ENCODE peak calls at places on chromosomes 13 and 19, in seven cellular contexts. One of them, this sample, is unnamed.

GRCh38 chr13:47396915-47397314 is 500.1 kb upstream of the HTR2A start:
- DNase-seq in activated naive CD4-positive, alpha-beta T cell treated with anti-CD3 and anti-CD28 coated beads, Interleukin-2, amount 10 ng/mL, durations not matched to agents 7 days and 5 days: no peak
- DNase-seq in cardiac fibroblast: no peak
- DNase-seq in stimulated activated CD4-positive, alpha-beta T cell treated with anti-CD3 and anti-CD28 coated beads, Interleukin-1b, Interleukin-23, amount 100 ng/mL, for 4 hours: no peak
- DNase-seq in substantia nigra: no peak
- DNase-seq in activated T-helper 9 cell treated with anti-CD3 and anti-CD28 coated beads, Interleukin-2, amount 50 U/mL, for 16 hours: no peak
- DNase-seq in GM12864: no peak
- DNase-seq in this sample: no peak

GRCh38 chr19:18725755-18726416 is 42.4 kb downstream of the CRTC1 start:
- DNase-seq in cardiac fibroblast: no peak
- DNase-seq in stimulated activated CD4-positive, alpha-beta T cell treated with anti-CD3 and anti-CD28 coated beads, Interleukin-1b, Interleukin-23, amount 100 ng/mL, for 4 hours: no peak
- DNase-seq in substantia nigra: no peak
- DNase-seq in activated T-helper 9 cell treated with anti-CD3 and anti-CD28 coated beads, Interleukin-2, amount 50 U/mL, for 16 hours: no peak
- DNase-seq in activated naive CD4-positive, alpha-beta T cell treated with anti-CD3 and anti-CD28 coated beads, Interleukin-2, amount 10 ng/mL, durations not matched to agents 7 days and 5 days: no peak
- DNase-seq in GM12864: no peak
- DNase-seq in this sample: no peak

GRCh38 chr13:50928088-50928487 is 18.5 kb downstream of the RNASEH2B start:
- DNase-seq in GM12864: no peak
- DNase-seq in stimulated activated CD4-positive, alpha-beta T cell treated with anti-CD3 and anti-CD28 coated beads, Interleukin-1b, Interleukin-23, amount 100 ng/mL, for 4 hours: no peak
- DNase-seq in cardiac fibroblast: peak; percentile 33
- DNase-seq in activated T-helper 9 cell treated with anti-CD3 and anti-CD28 coated beads, Interleukin-2, amount 50 U/mL, for 16 hours: no peak
- DNase-seq in activated naive CD4-positive, alpha-beta T cell treated with anti-CD3 and anti-CD28 coated beads, Interleukin-2, amount 10 ng/mL, durations not matched to agents 7 days and 5 days: no peak
- DNase-seq in substantia nigra: no peak
- DNase-seq in this sample: no peak

GRCh38 chr13:30371649-30372265 is 50.5 kb upstream of the UBE2L5 start:
- DNase-seq in substantia nigra: no peak
- DNase-seq in GM12864: peak; percentile 92
- DNase-seq in stimulated activated CD4-positive, alpha-beta T cell treated with anti-CD3 and anti-CD28 coated beads, Interleukin-1b, Interleukin-23, amount 100 ng/mL, for 4 hours: no peak
- DNase-seq in activated naive CD4-positive, alpha-beta T cell treated with anti-CD3 and anti-CD28 coated beads, Interleukin-2, amount 10 ng/mL, durations not matched to agents 7 days and 5 days: peak; percentile 84
- DNase-seq in activated T-helper 9 cell treated with anti-CD3 and anti-CD28 coated beads, Interleukin-2, amount 50 U/mL, for 16 hours: peak; percentile 27
- DNase-seq in cardiac fibroblast: no peak
- DNase-seq in this sample: peak; percentile 99

GRCh38 chr13:28340272-28340793 is 154.6 kb downstream of the FLT1 start:
- DNase-seq in stimulated activated CD4-positive, alpha-beta T cell treated with anti-CD3 and anti-CD28 coated beads, Interleukin-1b, Interleukin-23, amount 100 ng/mL, for 4 hours: no peak
- DNase-seq in activated naive CD4-positive, alpha-beta T cell treated with anti-CD3 and anti-CD28 coated beads, Interleukin-2, amount 10 ng/mL, durations not matched to agents 7 days and 5 days: no peak
- DNase-seq in GM12864: no peak
- DNase-seq in activated T-helper 9 cell treated with anti-CD3 and anti-CD28 coated beads, Interleukin-2, amount 50 U/mL, for 16 hours: no peak
- DNase-seq in cardiac fibroblast: no peak
- DNase-seq in substantia nigra: no peak
- DNase-seq in this sample: no peak

GRCh38 chr13:91747164-91747563 is 348.7 kb downstream of the GPC5 start:
- DNase-seq in cardiac fibroblast: no peak
- DNase-seq in stimulated activated CD4-positive, alpha-beta T cell treated with anti-CD3 and anti-CD28 coated beads, Interleukin-1b, Interleukin-23, amount 100 ng/mL, for 4 hours: no peak
- DNase-seq in activated naive CD4-positive, alpha-beta T cell treated with anti-CD3 and anti-CD28 coated beads, Interleukin-2, amount 10 ng/mL, durations not matched to agents 7 days and 5 days: no peak
- DNase-seq in substantia nigra: no peak
- DNase-seq in activated T-helper 9 cell treated with anti-CD3 and anti-CD28 coated beads, Interleukin-2, amount 50 U/mL, for 16 hours: no peak
- DNase-seq in GM12864: no peak
- DNase-seq in this sample: no peak

GRCh38 chr13:104436555-104436954 is 1370.3 kb upstream of the SLC10A2 start:
- DNase-seq in substantia nigra: no peak
- DNase-seq in activated naive CD4-positive, alpha-beta T cell treated with anti-CD3 and anti-CD28 coated beads, Interleukin-2, amount 10 ng/mL, durations not matched to agents 7 days and 5 days: no peak
- DNase-seq in stimulated activated CD4-positive, alpha-beta T cell treated with anti-CD3 and anti-CD28 coated beads, Interleukin-1b, Interleukin-23, amount 100 ng/mL, for 4 hours: no peak
- DNase-seq in activated T-helper 9 cell treated with anti-CD3 and anti-CD28 coated beads, Interleukin-2, amount 50 U/mL, for 16 hours: no peak
- DNase-seq in GM12864: no peak
- DNase-seq in cardiac fibroblast: no peak
- DNase-seq in this sample: no peak

GRCh38 chr13:94829201-94829600 is 116.9 kb upstream of the SOX21 start:
- DNase-seq in substantia nigra: no peak
- DNase-seq in activated T-helper 9 cell treated with anti-CD3 and anti-CD28 coated beads, Interleukin-2, amount 50 U/mL, for 16 hours: no peak
- DNase-seq in GM12864: no peak
- DNase-seq in stimulated activated CD4-positive, alpha-beta T cell treated with anti-CD3 and anti-CD28 coated beads, Interleukin-1b, Interleukin-23, amount 100 ng/mL, for 4 hours: no peak
- DNase-seq in cardiac fibroblast: no peak
- DNase-seq in activated naive CD4-positive, alpha-beta T cell treated with anti-CD3 and anti-CD28 coated beads, Interleukin-2, amount 10 ng/mL, durations not matched to agents 7 days and 5 days: no peak
- DNase-seq in this sample: no peak

GRCh38 chr19:13557756-13558398 is 51.6 kb upstream of the CACNA1A start:
- DNase-seq in activated T-helper 9 cell treated with anti-CD3 and anti-CD28 coated beads, Interleukin-2, amount 50 U/mL, for 16 hours: no peak
- DNase-seq in activated naive CD4-positive, alpha-beta T cell treated with anti-CD3 and anti-CD28 coated beads, Interleukin-2, amount 10 ng/mL, durations not matched to agents 7 days and 5 days: peak; percentile 24
- DNase-seq in cardiac fibroblast: no peak
- DNase-seq in substantia nigra: no peak
- DNase-seq in GM12864: no peak
- DNase-seq in stimulated activated CD4-positive, alpha-beta T cell treated with anti-CD3 and anti-CD28 coated beads, Interleukin-1b, Interleukin-23, amount 100 ng/mL, for 4 hours: no peak
- DNase-seq in this sample: no peak

GRCh38 chr19:19185853-19186728 is 5.9 kb downstream of the BORCS8 start:
- DNase-seq in GM12864: no peak
- DNase-seq in substantia nigra: no peak
- DNase-seq in activated naive CD4-positive, alpha-beta T cell treated with anti-CD3 and anti-CD28 coated beads, Interleukin-2, amount 10 ng/mL, durations not matched to agents 7 days and 5 days: peak; percentile 78
- DNase-seq in cardiac fibroblast: peak; percentile 51
- DNase-seq in stimulated activated CD4-positive, alpha-beta T cell treated with anti-CD3 and anti-CD28 coated beads, Interleukin-1b, Interleukin-23, amount 100 ng/mL, for 4 hours: peak; percentile 37
- DNase-seq in activated T-helper 9 cell treated with anti-CD3 and anti-CD28 coated beads, Interleukin-2, amount 50 U/mL, for 16 hours: peak; percentile 54
- DNase-seq in this sample: peak; percentile 77

GRCh38 chr19:46976845-46977320 is 42.8 kb upstream of the NPAS1 start:
- DNase-seq in activated T-helper 9 cell treated with anti-CD3 and anti-CD28 coated beads, Interleukin-2, amount 50 U/mL, for 16 hours: no peak
- DNase-seq in cardiac fibroblast: peak; percentile 79
- DNase-seq in activated naive CD4-positive, alpha-beta T cell treated with anti-CD3 and anti-CD28 coated beads, Interleukin-2, amount 10 ng/mL, durations not matched to agents 7 days and 5 days: no peak
- DNase-seq in GM12864: no peak
- DNase-seq in stimulated activated CD4-positive, alpha-beta T cell treated with anti-CD3 and anti-CD28 coated beads, Interleukin-1b, Interleukin-23, amount 100 ng/mL, for 4 hours: no peak
- DNase-seq in substantia nigra: no peak
- DNase-seq in this sample: no peak

GRCh38 chr19:13597625-13598024 is 91.3 kb upstream of the CACNA1A start:
- DNase-seq in cardiac fibroblast: peak; percentile 78
- DNase-seq in activated T-helper 9 cell treated with anti-CD3 and anti-CD28 coated beads, Interleukin-2, amount 50 U/mL, for 16 hours: peak; percentile 10
- DNase-seq in stimulated activated CD4-positive, alpha-beta T cell treated with anti-CD3 and anti-CD28 coated beads, Interleukin-1b, Interleukin-23, amount 100 ng/mL, for 4 hours: peak; percentile 7
- DNase-seq in GM12864: peak; percentile 30
- DNase-seq in substantia nigra: no peak
- DNase-seq in activated naive CD4-positive, alpha-beta T cell treated with anti-CD3 and anti-CD28 coated beads, Interleukin-2, amount 10 ng/mL, durations not matched to agents 7 days and 5 days: peak; percentile 64
- DNase-seq in this sample: no peak

GRCh38 chr13:29362849-29363604 is 232.5 kb downstream of the SLC7A1 start:
- DNase-seq in cardiac fibroblast: peak; percentile 48
- DNase-seq in stimulated activated CD4-positive, alpha-beta T cell treated with anti-CD3 and anti-CD28 coated beads, Interleukin-1b, Interleukin-23, amount 100 ng/mL, for 4 hours: no peak
- DNase-seq in activated naive CD4-positive, alpha-beta T cell treated with anti-CD3 and anti-CD28 coated beads, Interleukin-2, amount 10 ng/mL, durations not matched to agents 7 days and 5 days: peak; percentile 55
- DNase-seq in activated T-helper 9 cell treated with anti-CD3 and anti-CD28 coated beads, Interleukin-2, amount 50 U/mL, for 16 hours: no peak
- DNase-seq in substantia nigra: no peak
- DNase-seq in GM12864: peak; percentile 19
- DNase-seq in this sample: peak; percentile 15

GRCh38 chr19:9644472-9644871 is 23.4 kb upstream of the ZNF561 start:
- DNase-seq in substantia nigra: no peak
- DNase-seq in activated naive CD4-positive, alpha-beta T cell treated with anti-CD3 and anti-CD28 coated beads, Interleukin-2, amount 10 ng/mL, durations not matched to agents 7 days and 5 days: no peak
- DNase-seq in cardiac fibroblast: no peak
- DNase-seq in activated T-helper 9 cell treated with anti-CD3 and anti-CD28 coated beads, Interleukin-2, amount 50 U/mL, for 16 hours: no peak
- DNase-seq in stimulated activated CD4-positive, alpha-beta T cell treated with anti-CD3 and anti-CD28 coated beads, Interleukin-1b, Interleukin-23, amount 100 ng/mL, for 4 hours: no peak
- DNase-seq in GM12864: no peak
- DNase-seq in this sample: no peak

This sample was measured in GF-D8.